ENCODE peak calls at places on chromosomes 16 and 17, in seven cellular contexts. G, P, Q, X, O, V and L are unnamed samples.
A peak's percentile ranks its signal among the peaks of the same experiment; 100 is the strongest.

GRCh38 chr17:37447641-37448040 is 41.0 kb downstream of the TADA2A start:
- DNase-seq in G (no peak), Q (no peak), P (peak; percentile 65), O (no peak), V (no peak), X (peak; percentile 34), L (no peak)

GRCh38 chr17:64118452-64118979 is 11.4 kb downstream of the ERN1 start:
- DNase-seq in V (no peak), G (peak; percentile 67), Q (no peak), P (peak; percentile 29), X (no peak), O (no peak), L (no peak)

GRCh38 chr17:68461589-68461988 is 4.3 kb upstream of the WIPI1 start:
- DNase-seq in V (no peak), Q (no peak), O (no peak), G (peak; percentile 35), P (no peak), X (no peak), L (no peak)

GRCh38 chr17:51054748-51055147 is 65.9 kb downstream of the SPAG9 start:
- DNase-seq in P (no peak), V (no peak), X (no peak), G (no peak), O (no peak), Q (no peak), L (no peak)

GRCh38 chr17:47720754-47721533 is 12.1 kb upstream of the TBX21 start:
- DNase-seq in P (peak; percentile 68), Q (peak; percentile 62), X (peak; percentile 6), G (no peak), V (peak; percentile 61), O (peak; percentile 74), L (peak; percentile 69)

GRCh38 chr17:34623856-34624766 is 44.7 kb downstream of the TMEM132E start:
- DNase-seq in P (no peak), Q (no peak), V (no peak), G (no peak), O (no peak), X (no peak), L (no peak)

GRCh38 chr16:68328151-68328859 is 17.5 kb downstream of the PRMT7 start:
- DNase-seq in O (peak; percentile 77), G (peak; percentile 80), Q (peak; percentile 61), V (peak; percentile 87), P (peak; percentile 88), X (peak; percentile 81), L (peak; percentile 82)

GRCh38 chr16:3431779-3432219 is 11.5 kb downstream of the ZNF597 start:
- DNase-seq in Q (peak; percentile 22), X (peak; percentile 62), V (peak; percentile 34), G (peak; percentile 61), O (peak; percentile 32), P (no peak), L (peak; percentile 59)

GRCh38 chr17:79821331-79822095 is 17.7 kb downstream of the CBX4 start:
- DNase-seq in Q (no peak), G (no peak), V (no peak), X (no peak), O (no peak), P (no peak), L (no peak)

GRCh38 chr16:50251375-50252081 is 14.8 kb upstream of the ADCY7 start:
- DNase-seq in Q (no peak), V (no peak), X (peak; percentile 96), P (peak; percentile 54), O (no peak), G (no peak), L (no peak)

GRCh38 chr17:39653662-39654331 is 11.4 kb upstream of the TCAP start:
- DNase-seq in X (peak; percentile 22), Q (no peak), O (peak; percentile 88), P (peak; percentile 47), G (peak; percentile 73), V (peak; percentile 91), L (peak; percentile 94)

GRCh38 chr16:59886021-59886420 is 1151.9 kb upstream of the GOT2 start:
- DNase-seq in O (no peak), G (no peak), V (no peak), Q (no peak), P (peak; percentile 81), X (peak; percentile 90), L (no peak)

GRCh38 chr17:48618366-48618896 is 3.3 kb upstream of the HOXB8 start:
- DNase-seq in X (peak; percentile 78), V (peak; percentile 95), O (peak; percentile 89), G (peak; percentile 92), P (peak; percentile 80), Q (peak; percentile 77), L (peak; percentile 95)

GRCh38 chr16:87040169-87041117 is 276.7 kb downstream of the C16orf95 start:
- DNase-seq in P (no peak), Q (no peak), X (no peak), G (no peak), V (no peak), O (no peak), L (no peak)

GRCh38 chr16:3086596-3087242 is 12.4 kb downstream of the ZSCAN10 start:
- DNase-seq in V (peak; percentile 4), X (no peak), G (no peak), P (no peak), Q (no peak), O (peak; percentile 26), L (no peak)

GRCh38 chr17:31357831-31358400 is 33.6 kb upstream of the RAB11FIP4 start:
- DNase-seq in Q (no peak), P (no peak), O (no peak), X (peak; percentile 23), V (no peak), G (no peak), L (no peak)

GRCh38 chr17:38464251-38464722 is 36.0 kb downstream of the ARHGAP23 start:
- DNase-seq in G (no peak), Q (no peak), P (no peak), V (peak; percentile 15), X (peak; percentile 74), O (no peak), L (peak; percentile 16)

GRCh38 chr16:54458923-54459322 is 172.3 kb upstream of the IRX3 start:
- DNase-seq in P (no peak), O (no peak), Q (no peak), V (no peak), G (no peak), X (no peak), L (no peak)

GRCh38 chr16:73053379-73054130 is 5.6 kb upstream of the ZFHX3 start:
- DNase-seq in X (no peak), Q (no peak), G (no peak), P (peak; percentile 71), V (no peak), O (no peak), L (no peak)

GRCh38 chr17:2363318-2363717 is 26.0 kb downstream of the SGSM2 start:
- DNase-seq in X (no peak), Q (no peak), G (no peak), O (no peak), P (no peak), V (no peak), L (no peak)

GRCh38 chr17:17752822-17753448 is 71.7 kb downstream of the RAI1 start:
- DNase-seq in X (no peak), G (no peak), Q (no peak), V (no peak), P (peak; percentile 29), O (no peak), L (no peak)

DNA sequence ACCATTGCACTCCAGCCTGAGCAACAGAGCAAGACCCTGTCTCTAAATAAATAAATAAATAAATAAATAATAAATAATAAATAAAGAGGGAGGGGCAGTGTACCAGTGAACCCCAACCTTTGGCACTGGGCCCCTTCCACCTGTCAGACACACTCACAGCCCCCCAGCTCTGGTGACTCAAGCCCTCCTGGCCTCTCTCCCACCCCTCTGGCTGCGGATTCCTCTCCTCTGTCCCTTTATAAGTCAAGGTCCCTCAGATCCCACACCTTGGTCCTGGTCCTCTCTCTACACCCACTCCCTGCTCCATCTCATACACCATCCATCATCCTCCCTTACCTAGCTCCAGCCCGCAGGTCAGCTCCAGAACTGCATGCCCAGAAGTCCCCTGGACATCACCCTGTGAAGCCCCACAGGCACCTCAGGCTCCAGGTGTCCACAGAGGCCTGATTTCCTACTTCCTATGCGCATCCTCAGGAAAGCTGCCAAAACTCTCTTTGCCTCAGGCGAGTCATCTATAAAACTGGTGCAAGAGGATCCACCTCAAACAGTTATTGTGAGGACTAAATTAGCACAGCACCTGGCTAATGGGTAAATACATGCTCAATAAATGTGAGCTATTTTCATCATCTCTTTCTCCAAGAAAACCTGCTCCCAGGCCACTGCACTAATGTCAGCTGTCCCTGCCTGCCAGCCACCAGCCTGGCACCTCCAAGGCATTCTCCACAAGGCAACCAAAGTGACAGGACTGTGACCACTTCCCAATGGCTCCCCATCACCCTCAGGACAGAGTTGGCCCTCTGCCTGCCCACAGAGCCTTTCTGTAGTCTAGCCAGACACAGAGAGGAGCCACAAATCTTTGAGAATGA is 46.8 kb downstream of the BEAN1 start:
- DNase-seq in G (no peak), P (peak; percentile 43), Q (no peak), X (no peak), O (no peak), V (no peak), L (no peak)
- TF ChIP-seq CTCF in G (no peak), P (no peak), Q (no peak), X (no peak), O (no peak), V (no peak), L (no peak)

GRCh38 chr17:61150686-61151299 is 248.8 kb upstream of the TBX2 start:
- DNase-seq in P (no peak), X (no peak), O (no peak), V (peak; percentile 23), Q (no peak), G (no peak), L (no peak)
- TF ChIP-seq CTCF in P (no peak), X (no peak), O (no peak), V (no peak), Q (no peak), G (no peak), L (no peak)

DNA sequence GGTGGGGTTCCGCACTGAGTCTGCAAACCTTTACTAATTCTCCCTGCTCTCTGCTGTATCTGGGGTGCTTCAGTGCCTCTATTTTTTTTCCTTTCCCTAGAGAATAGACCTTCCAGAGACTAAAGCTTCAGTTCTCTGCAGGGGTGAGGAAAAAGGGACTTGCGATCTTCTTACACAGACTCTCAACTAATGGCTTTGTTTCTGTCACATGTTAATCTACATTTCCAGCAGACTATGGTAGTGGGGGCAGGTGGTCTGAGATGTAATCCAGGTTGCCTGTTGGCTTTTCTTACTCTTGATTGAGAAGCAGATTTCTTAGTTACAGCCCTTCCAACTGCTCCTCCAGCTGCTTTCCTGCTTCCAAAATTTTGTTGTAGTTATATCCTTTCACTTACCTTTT is 229.0 kb upstream of the NLRP1 start:
- DNase-seq in Q (no peak), O (no peak), V (no peak), P (no peak), G (no peak), X (no peak), L (no peak)
- TF ChIP-seq CTCF in Q (no peak), O (no peak), V (no peak), P (no peak), G (no peak), X (no peak), L (no peak)

DNA sequence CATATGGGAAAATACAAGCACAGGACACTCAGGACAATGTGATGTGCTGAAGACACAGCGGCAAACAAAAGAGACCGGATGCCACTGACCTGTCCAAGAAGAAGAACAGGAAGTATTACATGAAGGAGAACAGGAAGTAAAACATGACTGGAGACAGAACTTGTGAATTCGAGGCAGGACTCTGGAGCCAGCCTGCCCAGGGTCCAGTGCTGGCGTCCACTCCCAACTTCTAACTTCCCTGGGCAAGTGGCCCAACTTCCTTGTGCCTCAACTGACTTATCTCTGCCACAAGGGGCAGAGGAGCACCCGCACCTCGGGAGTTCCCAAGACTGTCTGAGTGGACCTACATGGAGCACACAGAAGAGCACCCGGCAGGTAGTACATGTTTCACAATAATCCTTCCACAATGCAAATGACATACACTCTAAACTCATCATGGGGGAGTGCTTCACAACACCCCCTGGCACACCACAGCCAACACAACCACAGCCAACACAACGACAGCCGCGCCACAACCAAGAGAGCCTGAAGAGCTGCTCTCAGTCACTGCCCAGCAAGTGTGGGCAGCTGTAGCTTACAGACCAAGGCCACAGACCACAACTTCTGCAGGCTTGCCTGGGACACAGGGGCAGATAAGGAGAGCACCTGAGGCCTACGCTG is 36.6 kb downstream of the ANKRD11 start:
- DNase-seq in X (no peak), O (no peak), G (peak; percentile 41), P (peak; percentile 34), Q (no peak), V (no peak), L (no peak)
- TF ChIP-seq CTCF in X (peak; percentile 17), O (no peak), G (peak; percentile 38), P (peak; percentile 31), Q (no peak), V (no peak), L (peak; percentile 19)